ENCODE peak calls at places on chromosomes 11 and 22, in ten cellular contexts. One of them, this sample, is unnamed. For H3K9me3, the result is how much of the 10 kb centered on the place peaks cover.

GRCh38 chr11:72239296-72239848 is 4.6 kb downstream of the PHOX2A start:
- DNase-seq in left lung: peak
- DNase-seq in HCT116: no peak
- DNase-seq in adrenal gland: no peak
- DNase-seq in RWPE2: no peak
- DNase-seq in SJSA1: peak
- DNase-seq in naive thymus-derived CD4-positive, alpha-beta T cell: no peak
- DNase-seq in CD8-positive, alpha-beta memory T cell: no peak
- DNase-seq in neural progenitor cell: peak
- DNase-seq in mucosa of descending colon: peak
- DNase-seq in this sample: no peak

GRCh38 chr22:30325065-30325720 is 1.5 kb downstream of the TBC1D10A start:
- DNase-seq in SJSA1: peak
- DNase-seq in neural progenitor cell: peak
- DNase-seq in HCT116: no peak
- DNase-seq in adrenal gland: peak
- DNase-seq in CD8-positive, alpha-beta memory T cell: no peak
- DNase-seq in naive thymus-derived CD4-positive, alpha-beta T cell: no peak
- DNase-seq in mucosa of descending colon: peak
- DNase-seq in left lung: no peak
- DNase-seq in RWPE2: no peak
- DNase-seq in this sample: no peak

GRCh38 chr11:125263268-125263790 is 98.8 kb downstream of the PKNOX2 start:
- DNase-seq in adrenal gland: peak
- DNase-seq in RWPE2: no peak
- DNase-seq in SJSA1: peak
- DNase-seq in naive thymus-derived CD4-positive, alpha-beta T cell: no peak
- DNase-seq in left lung: no peak
- DNase-seq in CD8-positive, alpha-beta memory T cell: no peak
- DNase-seq in HCT116: no peak
- DNase-seq in neural progenitor cell: peak
- DNase-seq in mucosa of descending colon: peak
- DNase-seq in this sample: no peak

GRCh38 chr22:45562102-45562501 is 59.4 kb downstream of the FBLN1 start:
- DNase-seq in mucosa of descending colon: no peak
- DNase-seq in adrenal gland: no peak
- DNase-seq in HCT116: no peak
- DNase-seq in neural progenitor cell: no peak
- DNase-seq in RWPE2: no peak
- DNase-seq in CD8-positive, alpha-beta memory T cell: no peak
- DNase-seq in naive thymus-derived CD4-positive, alpha-beta T cell: no peak
- DNase-seq in SJSA1: no peak
- DNase-seq in left lung: no peak
- DNase-seq in this sample: no peak

GRCh38 chr11:131242616-131243015 is 127.8 kb upstream of the NTM start:
- DNase-seq in mucosa of descending colon: no peak
- DNase-seq in RWPE2: no peak
- DNase-seq in HCT116: no peak
- DNase-seq in CD8-positive, alpha-beta memory T cell: no peak
- DNase-seq in neural progenitor cell: no peak
- DNase-seq in SJSA1: no peak
- DNase-seq in adrenal gland: no peak
- DNase-seq in naive thymus-derived CD4-positive, alpha-beta T cell: no peak
- DNase-seq in left lung: no peak
- DNase-seq in this sample: no peak

GRCh38 chr22:37639771-37640590 is 512 bp downstream of the SH3BP1 start:
- DNase-seq in SJSA1: no peak
- DNase-seq in left lung: no peak
- DNase-seq in HCT116: no peak
- DNase-seq in neural progenitor cell: peak
- DNase-seq in CD8-positive, alpha-beta memory T cell: no peak
- DNase-seq in RWPE2: peak
- DNase-seq in mucosa of descending colon: no peak
- DNase-seq in naive thymus-derived CD4-positive, alpha-beta T cell: no peak
- DNase-seq in adrenal gland: no peak
- DNase-seq in this sample: no peak

GRCh38 chr11:108568183-108568858 is 25.2 kb downstream of the EXPH5 start:
- DNase-seq in RWPE2: no peak
- DNase-seq in naive thymus-derived CD4-positive, alpha-beta T cell: no peak
- DNase-seq in adrenal gland: no peak
- DNase-seq in mucosa of descending colon: no peak
- DNase-seq in neural progenitor cell: no peak
- DNase-seq in left lung: no peak
- DNase-seq in HCT116: no peak
- DNase-seq in SJSA1: no peak
- DNase-seq in CD8-positive, alpha-beta memory T cell: no peak
- DNase-seq in this sample: no peak

GRCh38 chr11:2123628-2123960 is 15.6 kb downstream of the IGF2 start:
- DNase-seq in SJSA1: no peak
- DNase-seq in HCT116: no peak
- DNase-seq in adrenal gland: no peak
- DNase-seq in left lung: no peak
- DNase-seq in naive thymus-derived CD4-positive, alpha-beta T cell: no peak
- DNase-seq in CD8-positive, alpha-beta memory T cell: no peak
- DNase-seq in mucosa of descending colon: no peak
- DNase-seq in RWPE2: peak
- DNase-seq in neural progenitor cell: no peak
- DNase-seq in this sample: no peak

GRCh38 chr11:69218271-69218682 is 62.5 kb downstream of the SMIM38 start:
- DNase-seq in neural progenitor cell: no peak
- DNase-seq in CD8-positive, alpha-beta memory T cell: no peak
- DNase-seq in RWPE2: no peak
- DNase-seq in HCT116: no peak
- DNase-seq in adrenal gland: no peak
- DNase-seq in mucosa of descending colon: no peak
- DNase-seq in SJSA1: no peak
- DNase-seq in left lung: no peak
- DNase-seq in naive thymus-derived CD4-positive, alpha-beta T cell: no peak
- DNase-seq in this sample: no peak

GRCh38 chr11:73812234-73812633 is 24.6 kb downstream of the MRPL48 start:
- DNase-seq in neural progenitor cell: no peak
- DNase-seq in mucosa of descending colon: no peak
- DNase-seq in SJSA1: no peak
- DNase-seq in left lung: no peak
- DNase-seq in naive thymus-derived CD4-positive, alpha-beta T cell: no peak
- DNase-seq in RWPE2: no peak
- DNase-seq in HCT116: no peak
- DNase-seq in adrenal gland: no peak
- DNase-seq in CD8-positive, alpha-beta memory T cell: no peak
- DNase-seq in this sample: no peak

GRCh38 chr22:45905924-45906865 is 70.8 kb downstream of the WNT7B start:
- DNase-seq in HCT116: no peak
- DNase-seq in neural progenitor cell: peak
- DNase-seq in mucosa of descending colon: no peak
- DNase-seq in RWPE2: no peak
- DNase-seq in naive thymus-derived CD4-positive, alpha-beta T cell: no peak
- DNase-seq in left lung: no peak
- DNase-seq in adrenal gland: no peak
- DNase-seq in SJSA1: peak
- DNase-seq in CD8-positive, alpha-beta memory T cell: no peak
- DNase-seq in this sample: no peak

GRCh38 chr11:61695917-61696316 is 15.7 kb downstream of the DAGLA start:
- DNase-seq in adrenal gland: peak
- DNase-seq in neural progenitor cell: no peak
- DNase-seq in RWPE2: peak
- DNase-seq in naive thymus-derived CD4-positive, alpha-beta T cell: peak
- DNase-seq in mucosa of descending colon: peak
- DNase-seq in HCT116: no peak
- DNase-seq in CD8-positive, alpha-beta memory T cell: peak
- DNase-seq in left lung: peak
- DNase-seq in SJSA1: peak
- DNase-seq in this sample: peak

GRCh38 chr22:49553518-49554295 is 274.0 kb downstream of the BRD1 start:
- DNase-seq in adrenal gland: no peak
- DNase-seq in left lung: no peak
- DNase-seq in naive thymus-derived CD4-positive, alpha-beta T cell: no peak
- DNase-seq in HCT116: no peak
- DNase-seq in RWPE2: no peak
- DNase-seq in SJSA1: no peak
- DNase-seq in neural progenitor cell: peak
- DNase-seq in mucosa of descending colon: no peak
- DNase-seq in CD8-positive, alpha-beta memory T cell: no peak
- DNase-seq in this sample: no peak
- H3K9me3 ChIP-seq in adrenal gland: under half
- H3K9me3 ChIP-seq in left lung: under half
- H3K9me3 ChIP-seq in naive thymus-derived CD4-positive, alpha-beta T cell: under half
- H3K9me3 ChIP-seq in HCT116: under half
- H3K9me3 ChIP-seq in RWPE2: under half
- H3K9me3 ChIP-seq in SJSA1: under half
- H3K9me3 ChIP-seq in neural progenitor cell: under half
- H3K9me3 ChIP-seq in mucosa of descending colon: under half
- H3K9me3 ChIP-seq in CD8-positive, alpha-beta memory T cell: under half
- H3K9me3 ChIP-seq in this sample: under half

GRCh38 chr11:62908468-62909072 is 12.6 kb downstream of the CHRM1 start:
- DNase-seq in naive thymus-derived CD4-positive, alpha-beta T cell: no peak
- DNase-seq in SJSA1: no peak
- DNase-seq in RWPE2: no peak
- DNase-seq in adrenal gland: no peak
- DNase-seq in left lung: peak
- DNase-seq in neural progenitor cell: no peak
- DNase-seq in CD8-positive, alpha-beta memory T cell: no peak
- DNase-seq in mucosa of descending colon: peak
- DNase-seq in HCT116: no peak
- DNase-seq in this sample: no peak

GRCh38 chr11:62911137-62912130 is 9.7 kb downstream of the CHRM1 start:
- DNase-seq in CD8-positive, alpha-beta memory T cell: no peak
- DNase-seq in mucosa of descending colon: no peak
- DNase-seq in neural progenitor cell: no peak
- DNase-seq in naive thymus-derived CD4-positive, alpha-beta T cell: no peak
- DNase-seq in SJSA1: no peak
- DNase-seq in adrenal gland: no peak
- DNase-seq in RWPE2: no peak
- DNase-seq in left lung: no peak
- DNase-seq in HCT116: no peak
- DNase-seq in this sample: no peak

GRCh38 chr11:62912268-62912667 is 8.9 kb downstream of the CHRM1 start:
- DNase-seq in HCT116: no peak
- DNase-seq in RWPE2: no peak
- DNase-seq in left lung: no peak
- DNase-seq in SJSA1: no peak
- DNase-seq in neural progenitor cell: no peak
- DNase-seq in adrenal gland: no peak
- DNase-seq in naive thymus-derived CD4-positive, alpha-beta T cell: no peak
- DNase-seq in mucosa of descending colon: no peak
- DNase-seq in CD8-positive, alpha-beta memory T cell: no peak
- DNase-seq in this sample: no peak

GRCh38 chr11:62910141-62910882 is 10.9 kb downstream of the CHRM1 start:
- DNase-seq in mucosa of descending colon: no peak
- DNase-seq in naive thymus-derived CD4-positive, alpha-beta T cell: no peak
- DNase-seq in neural progenitor cell: no peak
- DNase-seq in CD8-positive, alpha-beta memory T cell: no peak
- DNase-seq in SJSA1: no peak
- DNase-seq in RWPE2: no peak
- DNase-seq in adrenal gland: no peak
- DNase-seq in HCT116: no peak
- DNase-seq in left lung: peak
- DNase-seq in this sample: no peak

DNA sequence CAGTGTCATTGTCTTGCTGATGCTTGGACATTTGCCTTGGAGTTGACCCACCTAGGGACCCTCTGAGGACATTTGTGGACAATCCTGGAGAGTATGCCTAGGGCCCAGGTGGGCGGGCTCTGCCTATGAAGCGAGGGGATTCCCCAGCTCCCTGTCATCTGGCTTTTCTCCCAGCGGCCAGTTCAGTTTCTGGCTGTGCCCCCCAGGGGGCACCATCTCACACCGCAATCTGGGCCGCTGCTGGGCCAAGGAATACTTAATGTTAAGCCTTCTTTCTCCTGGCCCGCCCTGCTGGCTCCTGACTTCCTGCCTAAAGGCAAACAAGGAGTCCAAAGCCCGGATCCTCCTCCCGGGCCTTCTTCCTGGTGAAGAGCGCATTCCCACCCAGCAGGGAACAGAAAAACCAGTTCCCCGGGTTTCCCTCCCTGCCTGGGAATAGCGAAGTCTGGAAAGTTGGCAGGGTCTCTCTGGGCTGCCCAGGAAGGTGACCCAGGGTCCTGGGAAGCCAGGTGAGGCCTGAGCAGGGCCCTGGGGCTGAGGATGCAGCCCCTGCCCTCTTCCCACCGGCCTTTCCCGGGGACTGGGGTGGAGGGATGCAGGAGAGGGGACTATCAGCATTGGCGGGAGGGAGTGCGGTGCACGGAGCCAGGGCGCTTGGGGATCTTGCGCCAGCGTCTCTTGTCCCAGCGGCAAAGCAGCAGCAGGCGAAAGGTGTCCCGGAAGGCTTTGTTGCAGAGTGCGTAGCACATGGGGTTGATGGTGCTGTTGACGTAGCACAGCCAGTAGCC is 11.9 kb downstream of the CHRM1 start:
- DNase-seq in CD8-positive, alpha-beta memory T cell: no peak
- DNase-seq in naive thymus-derived CD4-positive, alpha-beta T cell: no peak
- DNase-seq in RWPE2: no peak
- DNase-seq in left lung: peak
- DNase-seq in neural progenitor cell: peak
- DNase-seq in mucosa of descending colon: peak
- DNase-seq in HCT116: peak
- DNase-seq in adrenal gland: peak
- DNase-seq in SJSA1: peak
- DNase-seq in this sample: no peak
- H3K9me3 ChIP-seq in CD8-positive, alpha-beta memory T cell: under half
- H3K9me3 ChIP-seq in naive thymus-derived CD4-positive, alpha-beta T cell: under half
- H3K9me3 ChIP-seq in RWPE2: under half
- H3K9me3 ChIP-seq in left lung: under half
- H3K9me3 ChIP-seq in neural progenitor cell: under half
- H3K9me3 ChIP-seq in mucosa of descending colon: under half
- H3K9me3 ChIP-seq in HCT116: under half
- H3K9me3 ChIP-seq in adrenal gland: under half
- H3K9me3 ChIP-seq in SJSA1: under half
- H3K9me3 ChIP-seq in this sample: under half

GRCh38 chr11:26953770-26954392 is 40.0 kb upstream of the FIBIN start:
- DNase-seq in HCT116: no peak
- DNase-seq in naive thymus-derived CD4-positive, alpha-beta T cell: no peak
- DNase-seq in RWPE2: no peak
- DNase-seq in adrenal gland: no peak
- DNase-seq in mucosa of descending colon: no peak
- DNase-seq in neural progenitor cell: no peak
- DNase-seq in SJSA1: no peak
- DNase-seq in left lung: no peak
- DNase-seq in CD8-positive, alpha-beta memory T cell: no peak
- DNase-seq in this sample: no peak
- H3K9me3 ChIP-seq in HCT116: under half
- H3K9me3 ChIP-seq in naive thymus-derived CD4-positive, alpha-beta T cell: under half
- H3K9me3 ChIP-seq in RWPE2: under half
- H3K9me3 ChIP-seq in adrenal gland: under half
- H3K9me3 ChIP-seq in mucosa of descending colon: under half
- H3K9me3 ChIP-seq in neural progenitor cell: under half
- H3K9me3 ChIP-seq in SJSA1: under half
- H3K9me3 ChIP-seq in left lung: under half
- H3K9me3 ChIP-seq in CD8-positive, alpha-beta memory T cell: under half
- H3K9me3 ChIP-seq in this sample: under half

DNA sequence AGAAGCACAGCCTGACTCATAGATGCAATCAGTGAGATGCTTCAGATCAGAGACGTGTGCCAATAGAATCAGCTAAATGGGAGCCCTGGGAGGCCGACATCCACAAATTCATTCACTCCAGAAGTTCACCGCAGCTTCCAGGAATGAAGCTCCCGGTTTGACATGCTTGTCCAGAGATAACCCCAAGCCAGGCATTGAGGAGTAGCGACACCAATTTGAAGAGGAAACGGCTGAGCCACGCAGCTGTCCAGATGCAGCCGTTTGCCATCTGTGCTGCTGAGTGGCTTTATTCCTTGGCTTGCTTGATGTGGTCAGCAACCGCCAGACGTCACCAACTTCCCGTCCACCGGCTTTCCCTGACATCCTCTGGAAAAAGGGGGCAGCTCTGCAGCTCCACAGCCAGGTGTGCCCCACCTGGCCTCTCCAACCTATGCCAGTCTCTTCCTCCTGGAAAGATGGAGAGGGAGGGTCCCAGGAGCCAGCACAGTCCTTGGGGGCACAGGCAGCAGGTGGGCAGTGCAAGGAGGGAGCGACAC is 123.9 kb upstream of the OPCML start:
- DNase-seq in SJSA1: no peak
- DNase-seq in naive thymus-derived CD4-positive, alpha-beta T cell: no peak
- DNase-seq in HCT116: no peak
- DNase-seq in neural progenitor cell: no peak
- DNase-seq in adrenal gland: no peak
- DNase-seq in mucosa of descending colon: no peak
- DNase-seq in CD8-positive, alpha-beta memory T cell: no peak
- DNase-seq in RWPE2: no peak
- DNase-seq in left lung: no peak
- DNase-seq in this sample: no peak
- H3K9me3 ChIP-seq in SJSA1: under half
- H3K9me3 ChIP-seq in naive thymus-derived CD4-positive, alpha-beta T cell: under half
- H3K9me3 ChIP-seq in HCT116: under half
- H3K9me3 ChIP-seq in neural progenitor cell: under half
- H3K9me3 ChIP-seq in adrenal gland: under half
- H3K9me3 ChIP-seq in mucosa of descending colon: under half
- H3K9me3 ChIP-seq in CD8-positive, alpha-beta memory T cell: under half
- H3K9me3 ChIP-seq in RWPE2: under half
- H3K9me3 ChIP-seq in left lung: under half
- H3K9me3 ChIP-seq in this sample: under half

This sample was measured in T-helper 17 cell.